ENCODE peak calls at places on chromosomes 4 and X, in six cellular contexts. One of them, this sample, is unnamed.

GRCh38 chrX:97587171-97587570 is 703.5 kb downstream of the RPA4 start:
- DNase-seq in type B pancreatic cell: no peak
- DNase-seq in NCI-H774: no peak
- DNase-seq in mammary epithelial cell: no peak
- DNase-seq in fibroblast of the conjunctiva: no peak
- DNase-seq in NCI-H748 treated with DMSO at 0.1 percent for 48 hours: no peak
- DNase-seq in this sample: no peak

GRCh38 chr4:43224591-43224990 is 332.1 kb downstream of the GRXCR1 start:
- DNase-seq in type B pancreatic cell: no peak
- DNase-seq in NCI-H774: no peak
- DNase-seq in mammary epithelial cell: no peak
- DNase-seq in fibroblast of the conjunctiva: no peak
- DNase-seq in NCI-H748 treated with DMSO at 0.1 percent for 48 hours: no peak
- DNase-seq in this sample: no peak

GRCh38 chr4:40003986-40004385 is 26.3 kb upstream of the PDS5A start:
- DNase-seq in type B pancreatic cell: no peak
- DNase-seq in NCI-H774: no peak
- DNase-seq in mammary epithelial cell: peak; percentile 27
- DNase-seq in fibroblast of the conjunctiva: no peak
- DNase-seq in NCI-H748 treated with DMSO at 0.1 percent for 48 hours: no peak
- DNase-seq in this sample: no peak

GRCh38 chr4:85127653-85128052 is 161.2 kb upstream of the WDFY3 start:
- DNase-seq in type B pancreatic cell: no peak
- DNase-seq in NCI-H774: no peak
- DNase-seq in mammary epithelial cell: peak; percentile 17
- DNase-seq in fibroblast of the conjunctiva: peak; percentile 16
- DNase-seq in NCI-H748 treated with DMSO at 0.1 percent for 48 hours: no peak
- DNase-seq in this sample: peak; percentile 7

GRCh38 chr4:153603258-153603657 is 80.8 kb upstream of the TLR2 start:
- DNase-seq in type B pancreatic cell: no peak
- DNase-seq in NCI-H774: no peak
- DNase-seq in mammary epithelial cell: no peak
- DNase-seq in fibroblast of the conjunctiva: no peak
- DNase-seq in NCI-H748 treated with DMSO at 0.1 percent for 48 hours: no peak
- DNase-seq in this sample: no peak

GRCh38 chr4:113872426-113873260 is 106.8 kb downstream of the ARSJ start:
- DNase-seq in type B pancreatic cell: no peak
- DNase-seq in NCI-H774: no peak
- DNase-seq in mammary epithelial cell: no peak
- DNase-seq in fibroblast of the conjunctiva: no peak
- DNase-seq in NCI-H748 treated with DMSO at 0.1 percent for 48 hours: no peak
- DNase-seq in this sample: no peak

GRCh38 chr4:75919914-75920313 is 17.7 kb upstream of the PPEF2 start:
- DNase-seq in type B pancreatic cell: no peak
- DNase-seq in NCI-H774: no peak
- DNase-seq in mammary epithelial cell: no peak
- DNase-seq in fibroblast of the conjunctiva: no peak
- DNase-seq in NCI-H748 treated with DMSO at 0.1 percent for 48 hours: no peak
- DNase-seq in this sample: no peak

GRCh38 chr4:110518889-110519490 is 43.0 kb downstream of the ENPEP start:
- DNase-seq in type B pancreatic cell: no peak
- DNase-seq in NCI-H774: no peak
- DNase-seq in mammary epithelial cell: peak; percentile 13
- DNase-seq in fibroblast of the conjunctiva: no peak
- DNase-seq in NCI-H748 treated with DMSO at 0.1 percent for 48 hours: no peak
- DNase-seq in this sample: no peak

GRCh38 chr4:14771091-14771490 is 231.2 kb upstream of the CPEB2 start:
- DNase-seq in type B pancreatic cell: no peak
- DNase-seq in NCI-H774: no peak
- DNase-seq in mammary epithelial cell: peak; percentile 61
- DNase-seq in fibroblast of the conjunctiva: no peak
- DNase-seq in NCI-H748 treated with DMSO at 0.1 percent for 48 hours: no peak
- DNase-seq in this sample: no peak

GRCh38 chr4:103634236-103634635 is 85.5 kb downstream of the TACR3 start:
- DNase-seq in type B pancreatic cell: no peak
- DNase-seq in NCI-H774: no peak
- DNase-seq in mammary epithelial cell: no peak
- DNase-seq in fibroblast of the conjunctiva: no peak
- DNase-seq in NCI-H748 treated with DMSO at 0.1 percent for 48 hours: no peak
- DNase-seq in this sample: no peak

GRCh38 chrX:3066555-3066954 is 25.3 kb downstream of the ARSF start:
- DNase-seq in type B pancreatic cell: no peak
- DNase-seq in NCI-H774: no peak
- DNase-seq in mammary epithelial cell: peak; percentile 12
- DNase-seq in fibroblast of the conjunctiva: no peak
- DNase-seq in NCI-H748 treated with DMSO at 0.1 percent for 48 hours: no peak
- DNase-seq in this sample: no peak

GRCh38 chr4:34271479-34272355 is 1972.6 kb downstream of the ARAP2 start:
- DNase-seq in type B pancreatic cell: no peak
- DNase-seq in NCI-H774: no peak
- DNase-seq in mammary epithelial cell: peak; percentile 2
- DNase-seq in fibroblast of the conjunctiva: no peak
- DNase-seq in NCI-H748 treated with DMSO at 0.1 percent for 48 hours: no peak
- DNase-seq in this sample: no peak

This sample was measured in HTR-8/SVneo.